ENCODE peak calls at places on chromosomes 4 and X, in five cellular contexts. M is gastrocnemius medialis, B is fibroblast of pulmonary artery, W is astrocyte of the cerebellum, Y is NB4. P is an unnamed sample.

GRCh38 chrX:10235851-10236250 is 79.1 kb downstream of the CLCN4 start:
- DNase-seq in M (no peak), B (peak; percentile 32), W (peak; percentile 84), Y (peak; percentile 63), P (no peak)

GRCh38 chrX:71315917-71316316 is 14.4 kb downstream of the ITGB1BP2 start:
- DNase-seq in M (no peak), B (peak; percentile 47), W (no peak), Y (no peak), P (no peak)

GRCh38 chrX:84475596-84475995 is 26.7 kb downstream of the HDX start:
- DNase-seq in M (no peak), B (no peak), W (no peak), Y (no peak), P (no peak)

GRCh38 chrX:1453951-1454785 is 1.5 kb upstream of the ASMTL start:
- DNase-seq in M (peak; percentile 57), B (peak; percentile 85), W (peak; percentile 52), Y (peak; percentile 82), P (peak; percentile 83)

GRCh38 chr4:140251566-140251965 is 97.6 kb upstream of the MAML3 start:
- DNase-seq in M (no peak), B (no peak), W (no peak), Y (no peak), P (no peak)

GRCh38 chrX:9912341-9912740 is 54.8 kb upstream of the CLDN34 start:
- DNase-seq in M (no peak), B (peak; percentile 25), W (no peak), Y (no peak), P (no peak)

GRCh38 chr4:27861802-27862201 is 1001.2 kb downstream of the STIM2 start:
- DNase-seq in M (no peak), B (peak; percentile 7), W (peak; percentile 4), Y (no peak), P (no peak)

GRCh38 chr4:83631066-83631465 is 95.2 kb downstream of the GPAT3 start:
- DNase-seq in M (no peak), B (peak; percentile 52), W (no peak), Y (no peak), P (no peak)

GRCh38 chr4:105025263-105026017 is 121.2 kb upstream of the TET2 start:
- DNase-seq in M (no peak), B (no peak), W (no peak), Y (peak; percentile 19), P (no peak)

GRCh38 chr4:162485486-162485885 is 321.7 kb upstream of the FSTL5 start:
- DNase-seq in M (no peak), B (no peak), W (peak; percentile 32), Y (no peak), P (no peak)

GRCh38 chrX:70434352-70434866 is 10.2 kb upstream of the DLG3 start:
- DNase-seq in M (peak; percentile 82), B (peak; percentile 73), W (peak; percentile 39), Y (peak; percentile 87), P (peak; percentile 46)

GRCh38 chr4:878796-879729 is 53.1 kb downstream of the GAK start:
- DNase-seq in M (no peak), B (no peak), W (no peak), Y (no peak), P (no peak)

GRCh38 chr4:127209580-127210095 is 423.1 kb upstream of the INTU start:
- DNase-seq in M (no peak), B (no peak), W (no peak), Y (no peak), P (no peak)

GRCh38 chr4:120918788-120919187 is 3.7 kb downstream of the PRDM5 start:
- DNase-seq in M (no peak), B (peak; percentile 8), W (peak; percentile 22), Y (no peak), P (no peak)

GRCh38 chr4:2936773-2937145 is 26.4 kb downstream of the NOP14 start:
- DNase-seq in M (no peak), B (peak; percentile 46), W (no peak), Y (peak; percentile 67), P (no peak)

GRCh38 chrX:20477836-20478532 is 211.3 kb upstream of the RPS6KA3 start:
- DNase-seq in M (no peak), B (no peak), W (no peak), Y (no peak), P (no peak)

GRCh38 chr4:6555519-6555918 is 19.5 kb upstream of the MAN2B2 start:
- DNase-seq in M (no peak), B (no peak), W (no peak), Y (no peak), P (no peak)

GRCh38 chr4:83108101-83108861 is 6.2 kb downstream of the PLAC8 start:
- DNase-seq in M (no peak), B (no peak), W (no peak), Y (no peak), P (no peak)

GRCh38 chrX:70769659-70770232 is 138.8 kb downstream of the TEX11 start:
- DNase-seq in M (no peak), B (peak; percentile 14), W (no peak), Y (peak; percentile 5), P (no peak)

GRCh38 chrX:111353810-111354209 is 58.2 kb downstream of the DCX start:
- DNase-seq in M (no peak), B (no peak), W (peak; percentile 37), Y (no peak), P (no peak)

GRCh38 chr4:86497131-86497530 is 97.0 kb upstream of the PTPN13 start:
- DNase-seq in M (peak; percentile 53), B (peak; percentile 22), W (no peak), Y (no peak), P (no peak)

GRCh38 chrX:12955882-12956703 is 18.8 kb upstream of the TMSB4X start:
- DNase-seq in M (no peak), B (peak; percentile 84), W (no peak), Y (peak; percentile 98), P (peak; percentile 99)

GRCh38 chr4:115323106-115323684 is 209.8 kb upstream of the NDST4 start:
- DNase-seq in M (no peak), B (no peak), W (peak; percentile 51), Y (no peak), P (no peak)

GRCh38 chr4:37157403-37158167 is 87.0 kb upstream of the NWD2 start:
- DNase-seq in M (no peak), B (no peak), W (no peak), Y (no peak), P (no peak)

GRCh38 chr4:135927651-135928050 is 1604.6 kb downstream of the PCDH18 start:
- DNase-seq in M (no peak), B (no peak), W (no peak), Y (no peak), P (no peak)

GRCh38 chrX:56766554-56767412 is 37.7 kb downstream of the NBDY start:
- DNase-seq in M (no peak), B (peak; percentile 64), W (no peak), Y (no peak), P (no peak)

GRCh38 chr4:11597506-11597905 is 168.8 kb upstream of the HS3ST1 start:
- DNase-seq in M (no peak), B (no peak), W (no peak), Y (no peak), P (no peak)

GRCh38 chrX:134982748-134983147 is 8.0 kb upstream of the SMIM10 start:
- DNase-seq in M (no peak), B (no peak), W (no peak), Y (no peak), P (no peak)

GRCh38 chr4:37528161-37528560 is 158.0 kb downstream of the RELL1 start:
- DNase-seq in M (no peak), B (no peak), W (no peak), Y (peak; percentile 73), P (peak; percentile 69)

GRCh38 chrX:71454222-71454621 is 78.7 kb upstream of the OGT start:
- DNase-seq in M (no peak), B (peak; percentile 9), W (no peak), Y (no peak), P (no peak)

GRCh38 chrX:135009057-135009605 is 13.2 kb downstream of the RTL8B start:
- DNase-seq in M (no peak), B (no peak), W (no peak), Y (peak; percentile 14), P (peak; percentile 52)

DNA sequence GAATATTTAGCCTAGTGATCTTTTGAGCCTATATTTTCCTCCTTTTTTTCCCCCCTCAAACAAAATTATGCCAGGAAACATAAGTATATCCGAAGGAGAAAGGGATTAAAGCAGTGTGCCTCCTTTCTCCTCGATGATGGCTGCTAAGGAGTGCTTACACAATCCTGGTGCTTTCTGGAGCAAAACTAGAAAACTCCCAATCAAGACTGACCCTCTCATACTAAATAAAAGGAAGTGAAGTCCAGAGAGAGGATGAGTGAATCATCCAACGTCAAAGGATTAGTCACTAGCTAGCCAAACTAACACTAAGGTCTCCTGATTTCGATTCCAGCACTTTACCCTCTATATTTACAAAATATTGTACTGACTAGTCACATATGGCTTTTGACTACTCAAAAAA is 146.8 kb downstream of the PPP3CA start:
- DNase-seq in M (no peak), B (peak; percentile 97), W (peak; percentile 60), Y (peak; percentile 85), P (peak; percentile 57)
- H3K4me3 ChIP-seq in M (no peak overlapping the region), B (peak overlapping the region; percentile 6), W (no peak overlapping the region), Y (no peak overlapping the region), P (no peak overlapping the region)

GRCh38 chrX:132634521-132634920 is 145.7 kb upstream of the MBNL3 start:
- DNase-seq in M (no peak), B (no peak), W (no peak), Y (no peak), P (no peak)

GRCh38 chrX:132638313-132638712 is 149.5 kb upstream of the MBNL3 start:
- DNase-seq in M (no peak), B (no peak), W (no peak), Y (no peak), P (no peak)

GRCh38 chrX:132631579-132632232 is 142.9 kb upstream of the MBNL3 start:
- DNase-seq in M (no peak), B (peak; percentile 48), W (peak; percentile 19), Y (peak; percentile 49), P (no peak)

DNA sequence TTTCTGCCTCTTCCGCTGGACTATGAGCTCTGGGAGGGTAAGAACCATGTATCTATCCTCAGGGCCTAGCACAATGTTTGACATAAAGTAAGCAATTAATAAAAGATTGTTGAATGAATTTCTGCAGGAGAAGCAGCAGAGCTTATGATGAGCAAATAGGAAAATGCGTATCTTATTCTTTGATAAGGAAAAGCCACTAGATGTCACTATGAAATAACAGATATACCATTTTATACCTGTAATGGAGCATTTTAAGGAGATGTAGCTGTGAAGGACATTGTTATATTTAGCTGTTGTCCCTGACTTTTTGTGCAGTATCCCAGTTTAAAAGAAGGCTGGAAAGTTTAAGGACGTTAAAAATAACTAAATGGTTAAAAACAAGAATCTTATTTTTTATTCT is 147.2 kb upstream of the MBNL3 start:
- DNase-seq in M (no peak), B (peak; percentile 10), W (no peak), Y (peak; percentile 12), P (no peak)
- TF ChIP-seq CTCF in M (no peak), B (no peak), W (no peak), Y (no peak), P (no peak)

GRCh38 chr4:8321220-8321619 is 51.7 kb downstream of the HTRA3 start:
- DNase-seq in M (no peak), B (no peak), W (no peak), Y (no peak), P (no peak)
- H3K4me3 ChIP-seq in M (no peak overlapping the region), B (no peak overlapping the region), W (no peak overlapping the region), Y (no peak overlapping the region), P (no peak overlapping the region)

DNA sequence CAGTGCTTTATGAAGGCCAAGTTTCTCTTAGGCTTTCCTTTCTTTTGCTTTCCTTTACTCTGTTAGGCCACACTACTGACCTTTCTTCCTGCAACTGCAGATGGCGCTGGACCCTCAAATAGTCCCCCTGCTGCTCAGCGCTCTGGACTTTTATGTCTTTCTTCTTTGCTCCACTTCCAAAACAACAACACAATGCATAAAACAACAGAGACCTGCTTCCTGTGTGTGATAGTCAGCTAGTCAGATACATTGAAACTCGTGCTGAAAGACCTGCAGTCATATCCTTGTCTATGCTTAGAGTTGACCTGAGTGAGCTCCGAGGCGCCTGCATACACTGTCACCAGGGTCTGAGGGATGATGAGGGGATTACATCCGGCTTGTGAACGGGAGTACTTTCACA is 108.9 kb upstream of the TEX13D start:
- DNase-seq in M (no peak), B (no peak), W (no peak), Y (peak; percentile 17), P (no peak)
- TF ChIP-seq CTCF in M (no peak), B (no peak), W (no peak), Y (peak; percentile 17), P (no peak)

P was measured in HL-60.